ENCODE peak calls at places on chromosomes 13 and 19, in five cellular contexts. One of them, this sample, is unnamed. For H3K4me1, the result is how much of the 10 kb centered on the place peaks cover.

GRCh38 chr19:2977686-2978466 is 512 bp downstream of the TLE6 start:
- DNase-seq in IMR-90: no peak
- DNase-seq in SK-N-SH: no peak
- DNase-seq in mammary epithelial cell: no peak
- DNase-seq in neuronal stem cell: no peak
- DNase-seq in this sample: peak

GRCh38 chr13:39189778-39190177 is 151.5 kb downstream of the NHLRC3 start:
- DNase-seq in IMR-90: no peak
- DNase-seq in SK-N-SH: no peak
- DNase-seq in mammary epithelial cell: no peak
- DNase-seq in neuronal stem cell: no peak
- DNase-seq in this sample: peak

GRCh38 chr13:30526612-30527217 is 61.0 kb upstream of the HMGB1 start:
- DNase-seq in IMR-90: peak
- DNase-seq in SK-N-SH: peak
- DNase-seq in mammary epithelial cell: no peak
- DNase-seq in neuronal stem cell: no peak
- DNase-seq in this sample: no peak

GRCh38 chr13:75415720-75416119 is 66.2 kb downstream of the TBC1D4 start:
- DNase-seq in IMR-90: peak
- DNase-seq in SK-N-SH: no peak
- DNase-seq in mammary epithelial cell: peak
- DNase-seq in neuronal stem cell: no peak
- DNase-seq in this sample: no peak

GRCh38 chr13:111561091-111561778 is 240.8 kb downstream of the TEX29 start:
- DNase-seq in IMR-90: no peak
- DNase-seq in SK-N-SH: no peak
- DNase-seq in mammary epithelial cell: no peak
- DNase-seq in neuronal stem cell: no peak
- DNase-seq in this sample: no peak

GRCh38 chr13:44815507-44816074 is 173.7 kb downstream of the NUFIP1 start:
- DNase-seq in IMR-90: peak
- DNase-seq in SK-N-SH: no peak
- DNase-seq in mammary epithelial cell: peak
- DNase-seq in neuronal stem cell: peak
- DNase-seq in this sample: peak

GRCh38 chr13:40534456-40534855 is 132.0 kb downstream of the FOXO1 start:
- DNase-seq in IMR-90: no peak
- DNase-seq in SK-N-SH: no peak
- DNase-seq in mammary epithelial cell: no peak
- DNase-seq in neuronal stem cell: no peak
- DNase-seq in this sample: no peak

GRCh38 chr13:46624353-46624752 is 71.4 kb downstream of the LRCH1 start:
- DNase-seq in IMR-90: no peak
- DNase-seq in SK-N-SH: no peak
- DNase-seq in mammary epithelial cell: no peak
- DNase-seq in neuronal stem cell: no peak
- DNase-seq in this sample: no peak

GRCh38 chr19:45878043-45878794 is 7.7 kb downstream of the IRF2BP1 start:
- DNase-seq in IMR-90: no peak
- DNase-seq in SK-N-SH: no peak
- DNase-seq in mammary epithelial cell: no peak
- DNase-seq in neuronal stem cell: no peak
- DNase-seq in this sample: peak

GRCh38 chr19:30165228-30165813 is 206.9 kb upstream of the ZNF536 start:
- DNase-seq in IMR-90: no peak
- DNase-seq in SK-N-SH: no peak
- DNase-seq in mammary epithelial cell: no peak
- DNase-seq in neuronal stem cell: no peak
- DNase-seq in this sample: no peak

GRCh38 chr13:100710176-100710575 is 35.6 kb upstream of the TMTC4 start:
- DNase-seq in IMR-90: no peak
- DNase-seq in SK-N-SH: no peak
- DNase-seq in mammary epithelial cell: no peak
- DNase-seq in neuronal stem cell: no peak
- DNase-seq in this sample: no peak

GRCh38 chr19:6491802-6492592 is 10.1 kb downstream of the TUBB4A start:
- DNase-seq in IMR-90: no peak
- DNase-seq in SK-N-SH: no peak
- DNase-seq in mammary epithelial cell: no peak
- DNase-seq in neuronal stem cell: no peak
- DNase-seq in this sample: no peak

GRCh38 chr13:111315347-111315995 is 5.0 kb upstream of the TEX29 start:
- DNase-seq in IMR-90: no peak
- DNase-seq in SK-N-SH: no peak
- DNase-seq in mammary epithelial cell: no peak
- DNase-seq in neuronal stem cell: no peak
- DNase-seq in this sample: no peak

GRCh38 chr13:71672527-71672926 is 194.5 kb downstream of the DACH1 start:
- DNase-seq in IMR-90: peak
- DNase-seq in SK-N-SH: peak
- DNase-seq in mammary epithelial cell: no peak
- DNase-seq in neuronal stem cell: no peak
- DNase-seq in this sample: no peak

GRCh38 chr19:45468159-45468651 is 409 bp downstream of the FOSB start:
- DNase-seq in IMR-90: no peak
- DNase-seq in SK-N-SH: no peak
- DNase-seq in mammary epithelial cell: no peak
- DNase-seq in neuronal stem cell: no peak
- DNase-seq in this sample: peak

GRCh38 chr19:30696514-30696913 is 324.3 kb downstream of the ZNF536 start:
- DNase-seq in IMR-90: peak
- DNase-seq in SK-N-SH: peak
- DNase-seq in mammary epithelial cell: no peak
- DNase-seq in neuronal stem cell: no peak
- DNase-seq in this sample: peak

GRCh38 chr19:2294377-2295335 is 12.7 kb upstream of the PEAK3 start:
- DNase-seq in IMR-90: peak
- DNase-seq in SK-N-SH: peak
- DNase-seq in mammary epithelial cell: no peak
- DNase-seq in neuronal stem cell: no peak
- DNase-seq in this sample: no peak

GRCh38 chr19:2495651-2496316 is 19.9 kb downstream of the GADD45B start:
- DNase-seq in IMR-90: no peak
- DNase-seq in SK-N-SH: no peak
- DNase-seq in mammary epithelial cell: no peak
- DNase-seq in neuronal stem cell: no peak
- DNase-seq in this sample: no peak

GRCh38 chr19:2820112-2820702 is 539 bp downstream of the ZNF554 start:
- DNase-seq in IMR-90: no peak
- DNase-seq in SK-N-SH: peak
- DNase-seq in mammary epithelial cell: no peak
- DNase-seq in neuronal stem cell: peak
- DNase-seq in this sample: peak

GRCh38 chr19:4676955-4677731 is 7.0 kb upstream of the MYDGF start:
- DNase-seq in IMR-90: peak
- DNase-seq in SK-N-SH: peak
- DNase-seq in mammary epithelial cell: no peak
- DNase-seq in neuronal stem cell: no peak
- DNase-seq in this sample: peak

GRCh38 chr13:110938662-110939421 is 24.0 kb upstream of the ANKRD10 start:
- DNase-seq in IMR-90: no peak
- DNase-seq in SK-N-SH: no peak
- DNase-seq in mammary epithelial cell: no peak
- DNase-seq in neuronal stem cell: no peak
- DNase-seq in this sample: no peak

GRCh38 chr19:42175952-42176648 is 41.4 kb downstream of the DEDD2 start:
- DNase-seq in IMR-90: peak
- DNase-seq in SK-N-SH: peak
- DNase-seq in mammary epithelial cell: no peak
- DNase-seq in neuronal stem cell: no peak
- DNase-seq in this sample: peak

GRCh38 chr19:49749055-49749716 is 13.9 kb downstream of the TSKS start:
- DNase-seq in IMR-90: peak
- DNase-seq in SK-N-SH: peak
- DNase-seq in mammary epithelial cell: no peak
- DNase-seq in neuronal stem cell: no peak
- DNase-seq in this sample: peak

GRCh38 chr13:72757792-72758535 is 23.7 kb downstream of the DIS3 start:
- DNase-seq in IMR-90: peak
- DNase-seq in SK-N-SH: no peak
- DNase-seq in mammary epithelial cell: no peak
- DNase-seq in neuronal stem cell: no peak
- DNase-seq in this sample: no peak

GRCh38 chr13:47146136-47146535 is 249.3 kb upstream of the HTR2A start:
- DNase-seq in IMR-90: peak
- DNase-seq in SK-N-SH: no peak
- DNase-seq in mammary epithelial cell: no peak
- DNase-seq in neuronal stem cell: no peak
- DNase-seq in this sample: no peak

GRCh38 chr19:55830656-55831055 is 1.1 kb downstream of the NLRP11 start:
- DNase-seq in IMR-90: no peak
- DNase-seq in SK-N-SH: no peak
- DNase-seq in mammary epithelial cell: no peak
- DNase-seq in neuronal stem cell: no peak
- DNase-seq in this sample: no peak
- H3K9ac ChIP-seq in IMR-90: no peak
- H3K9ac ChIP-seq in SK-N-SH: no peak
- H3K9ac ChIP-seq in mammary epithelial cell: no peak
- H3K9ac ChIP-seq in neuronal stem cell: no peak
- H3K9ac ChIP-seq in this sample: no peak

GRCh38 chr19:40744554-40745401 is 5.5 kb downstream of the ACTMAP start:
- DNase-seq in IMR-90: no peak
- DNase-seq in SK-N-SH: peak
- DNase-seq in mammary epithelial cell: no peak
- DNase-seq in neuronal stem cell: no peak
- DNase-seq in this sample: peak

GRCh38 chr19:40741527-40742390 is 8.5 kb downstream of the ACTMAP start:
- DNase-seq in IMR-90: no peak
- DNase-seq in SK-N-SH: no peak
- DNase-seq in mammary epithelial cell: peak
- DNase-seq in neuronal stem cell: no peak
- DNase-seq in this sample: no peak

GRCh38 chr19:40740747-40741146 is 9.5 kb downstream of the ACTMAP start:
- DNase-seq in IMR-90: no peak
- DNase-seq in SK-N-SH: no peak
- DNase-seq in mammary epithelial cell: no peak
- DNase-seq in neuronal stem cell: no peak
- DNase-seq in this sample: no peak

GRCh38 chr19:40743926-40744325 is 6.4 kb downstream of the ACTMAP start:
- DNase-seq in IMR-90: no peak
- DNase-seq in SK-N-SH: no peak
- DNase-seq in mammary epithelial cell: no peak
- DNase-seq in neuronal stem cell: no peak
- DNase-seq in this sample: no peak

GRCh38 chr19:40742477-40742876 is 7.8 kb downstream of the ACTMAP start:
- DNase-seq in IMR-90: no peak
- DNase-seq in SK-N-SH: no peak
- DNase-seq in mammary epithelial cell: no peak
- DNase-seq in neuronal stem cell: no peak
- DNase-seq in this sample: no peak
- H3K27ac ChIP-seq in IMR-90: no peak
- H3K27ac ChIP-seq in SK-N-SH: no peak
- H3K27ac ChIP-seq in mammary epithelial cell: no peak
- H3K27ac ChIP-seq in neuronal stem cell: no peak
- H3K27ac ChIP-seq in this sample: no peak

GRCh38 chr19:15426485-15427349 is 7.9 kb upstream of the AKAP8L start:
- DNase-seq in IMR-90: no peak
- DNase-seq in SK-N-SH: peak
- DNase-seq in mammary epithelial cell: no peak
- DNase-seq in neuronal stem cell: no peak
- DNase-seq in this sample: no peak
- H3K4me1 ChIP-seq in IMR-90: under half
- H3K4me1 ChIP-seq in SK-N-SH: under half
- H3K4me1 ChIP-seq in mammary epithelial cell: under half
- H3K4me1 ChIP-seq in neuronal stem cell: under half
- H3K4me1 ChIP-seq in this sample: under half

DNA sequence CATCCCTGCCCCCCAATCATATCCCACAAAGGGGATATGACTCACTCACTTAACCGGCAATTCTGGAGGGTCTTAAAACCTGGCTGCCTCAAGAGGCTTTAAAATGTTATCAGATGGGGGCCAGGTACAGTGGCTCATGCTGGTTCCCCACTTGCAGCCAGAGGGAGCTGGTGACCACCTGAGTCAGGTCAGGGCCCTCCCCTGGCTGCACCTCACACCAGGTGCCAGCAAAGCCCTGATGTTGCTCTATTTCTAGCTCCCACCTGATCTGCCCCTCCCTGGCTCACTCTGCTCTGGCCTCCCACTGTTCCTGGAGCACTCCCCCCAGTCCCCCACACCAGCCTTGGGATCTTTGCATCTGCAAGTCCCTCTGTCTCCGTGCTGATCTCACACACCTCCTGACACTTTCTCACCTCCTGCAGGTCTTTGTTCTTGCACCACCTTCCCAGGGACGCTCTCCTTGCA is 14.2 kb downstream of the HPN start:
- DNase-seq in IMR-90: no peak
- DNase-seq in SK-N-SH: no peak
- DNase-seq in mammary epithelial cell: no peak
- DNase-seq in neuronal stem cell: no peak
- DNase-seq in this sample: peak
- H3K9ac ChIP-seq in IMR-90: no peak
- H3K9ac ChIP-seq in SK-N-SH: no peak
- H3K9ac ChIP-seq in mammary epithelial cell: no peak
- H3K9ac ChIP-seq in neuronal stem cell: no peak
- H3K9ac ChIP-seq in this sample: no peak

DNA sequence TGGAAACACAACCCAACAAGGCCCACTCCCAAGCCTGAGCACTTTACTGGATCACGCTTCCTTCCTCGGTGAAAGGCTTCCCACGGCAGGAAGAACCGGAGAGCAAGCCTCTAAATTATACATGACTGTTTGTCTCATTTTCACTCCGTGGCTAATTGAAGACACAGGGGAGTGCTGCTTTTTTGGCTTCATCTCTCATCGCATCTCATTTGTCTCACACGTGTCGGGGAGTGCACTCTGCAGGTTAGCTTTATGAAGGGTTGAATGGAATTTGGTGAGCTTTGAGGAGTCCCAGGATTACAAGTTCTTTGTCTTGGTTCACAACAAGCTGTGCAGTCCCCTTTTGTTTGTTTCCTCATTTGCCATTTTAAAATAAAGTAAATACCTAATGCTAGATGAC is 544.6 kb downstream of the GPC6 start:
- DNase-seq in IMR-90: no peak
- DNase-seq in SK-N-SH: no peak
- DNase-seq in mammary epithelial cell: no peak
- DNase-seq in neuronal stem cell: peak
- DNase-seq in this sample: no peak
- H3K27ac ChIP-seq in IMR-90: no peak
- H3K27ac ChIP-seq in SK-N-SH: no peak
- H3K27ac ChIP-seq in mammary epithelial cell: no peak
- H3K27ac ChIP-seq in neuronal stem cell: peak
- H3K27ac ChIP-seq in this sample: peak

GRCh38 chr19:51127032-51127431 is 2.3 kb downstream of the SIGLEC9 start:
- DNase-seq in IMR-90: no peak
- DNase-seq in SK-N-SH: no peak
- DNase-seq in mammary epithelial cell: no peak
- DNase-seq in neuronal stem cell: no peak
- DNase-seq in this sample: no peak
- H3K4me1 ChIP-seq in IMR-90: under half
- H3K4me1 ChIP-seq in SK-N-SH: under half
- H3K4me1 ChIP-seq in mammary epithelial cell: under half
- H3K4me1 ChIP-seq in neuronal stem cell: under half
- H3K4me1 ChIP-seq in this sample: under half

GRCh38 chr19:28606269-28607032 is 606.5 kb downstream of the UQCRFS1 start:
- DNase-seq in IMR-90: no peak
- DNase-seq in SK-N-SH: no peak
- DNase-seq in mammary epithelial cell: no peak
- DNase-seq in neuronal stem cell: no peak
- DNase-seq in this sample: no peak
- H3K9ac ChIP-seq in IMR-90: no peak
- H3K9ac ChIP-seq in SK-N-SH: no peak
- H3K9ac ChIP-seq in mammary epithelial cell: no peak
- H3K9ac ChIP-seq in neuronal stem cell: no peak
- H3K9ac ChIP-seq in this sample: no peak

This sample was measured in endodermal cell.